ENCODE peak calls at places on chromosomes 2 and 18, in seven cellular contexts. D is neural progenitor cell; L is NCI-H1092 treated with DMSO at 0.1 percent for 48 hours; N is stimulated activated naive B cell treated with anti-CD40 and anti-IgM and Interleukin-4, amounts not matched to agents 10 μg/mL and 1 μg/mL and 100 μg/mL, for 72 hours; H is iris pigment epithelial cell; O is OCI-LY7; W is astrocyte of the spinal cord. E is an unnamed sample.

GRCh38 chr2:78355967-78356366 is 669.5 kb upstream of the REG3G start:
- DNase-seq in D (no peak), L (no peak), N (no peak), H (no peak), O (no peak), W (no peak), E (no peak)

GRCh38 chr2:237547841-237548416 is 18.4 kb upstream of the PRLH start:
- DNase-seq in D (peak), L (no peak), N (no peak), H (no peak), O (no peak), W (no peak), E (no peak)

GRCh38 chr2:48356701-48357322 is 173.1 kb upstream of the STON1 start:
- DNase-seq in D (no peak), L (peak), N (no peak), H (peak), O (peak), W (peak), E (peak)

GRCh38 chr2:174635015-174635593 is 37.5 kb upstream of the WIPF1 start:
- DNase-seq in D (no peak), L (no peak), N (no peak), H (no peak), O (no peak), W (no peak), E (no peak)

GRCh38 chr2:176768185-176768584 is 444.4 kb upstream of the HNRNPA3 start:
- DNase-seq in D (no peak), L (peak), N (no peak), H (no peak), O (no peak), W (no peak), E (no peak)

GRCh38 chr18:48902023-48902855 is 48.5 kb downstream of the SMAD7 start:
- DNase-seq in D (no peak), L (peak), N (no peak), H (peak), O (no peak), W (peak), E (peak)

GRCh38 chr18:12315911-12316310 is 7.9 kb downstream of the TUBB6 start:
- DNase-seq in D (no peak), L (no peak), N (no peak), H (no peak), O (no peak), W (no peak), E (no peak)

GRCh38 chr2:56749152-56749752 is 565.5 kb downstream of the CCDC85A start:
- DNase-seq in D (peak), L (peak), N (no peak), H (peak), O (peak), W (peak), E (peak)

GRCh38 chr2:142188562-142188961 is 57.7 kb upstream of the LRP1B start:
- DNase-seq in D (no peak), L (no peak), N (no peak), H (peak), O (no peak), W (no peak), E (no peak)

GRCh38 chr2:164903944-164904343 is 51.4 kb downstream of the SLC38A11 start:
- DNase-seq in D (peak), L (peak), N (no peak), H (no peak), O (no peak), W (peak), E (no peak)

GRCh38 chr2:210007895-210008294 is 5.5 kb downstream of the RPE start:
- DNase-seq in D (no peak), L (no peak), N (no peak), H (peak), O (no peak), W (no peak), E (no peak)

GRCh38 chr2:88590998-88591613 is 36.2 kb downstream of the EIF2AK3 start:
- DNase-seq in D (peak), L (peak), N (peak), H (peak), O (peak), W (peak), E (peak)

GRCh38 chr2:105882920-105883319 is 138.2 kb downstream of the NCK2 start:
- DNase-seq in D (no peak), L (no peak), N (no peak), H (no peak), O (no peak), W (no peak), E (no peak)